ENCODE peak calls at places on chromosome 1, in five cellular contexts. One of them, this sample, is unnamed.

GRCh38 chr1:174800221-174800791 is 199.4 kb upstream of the CACYBP start:
- DNase-seq in tibial nerve: peak
- DNase-seq in neural crest cell: no peak
- DNase-seq in skeletal muscle cell: no peak
- DNase-seq in substantia nigra: peak
- DNase-seq in this sample: peak

GRCh38 chr1:30384286-30385245 is 338.8 kb downstream of the MATN1 start:
- DNase-seq in tibial nerve: no peak
- DNase-seq in neural crest cell: no peak
- DNase-seq in skeletal muscle cell: no peak
- DNase-seq in substantia nigra: no peak
- DNase-seq in this sample: no peak

GRCh38 chr1:236163460-236164153 is 21.3 kb downstream of the GPR137B start:
- DNase-seq in tibial nerve: no peak
- DNase-seq in neural crest cell: no peak
- DNase-seq in skeletal muscle cell: no peak
- DNase-seq in substantia nigra: no peak
- DNase-seq in this sample: no peak

GRCh38 chr1:27592600-27593340 is 11.2 kb downstream of the AHDC1 start:
- DNase-seq in tibial nerve: no peak
- DNase-seq in neural crest cell: no peak
- DNase-seq in skeletal muscle cell: no peak
- DNase-seq in substantia nigra: no peak
- DNase-seq in this sample: no peak

GRCh38 chr1:64302971-64303370 is 99.5 kb downstream of the UBE2U start:
- DNase-seq in tibial nerve: no peak
- DNase-seq in neural crest cell: no peak
- DNase-seq in skeletal muscle cell: no peak
- DNase-seq in substantia nigra: no peak
- DNase-seq in this sample: no peak

GRCh38 chr1:147699686-147700041 is 29.3 kb upstream of the ACP6 start:
- DNase-seq in tibial nerve: no peak
- DNase-seq in neural crest cell: no peak
- DNase-seq in skeletal muscle cell: no peak
- DNase-seq in substantia nigra: no peak
- DNase-seq in this sample: no peak

GRCh38 chr1:1004780-1005697 is 5.1 kb upstream of the HES4 start:
- DNase-seq in tibial nerve: no peak
- DNase-seq in neural crest cell: no peak
- DNase-seq in skeletal muscle cell: no peak
- DNase-seq in substantia nigra: no peak
- DNase-seq in this sample: no peak

GRCh38 chr1:53512807-53513755 is 53.9 kb downstream of the DMRTB1 start:
- DNase-seq in tibial nerve: no peak
- DNase-seq in neural crest cell: no peak
- DNase-seq in skeletal muscle cell: no peak
- DNase-seq in substantia nigra: no peak
- DNase-seq in this sample: no peak

GRCh38 chr1:235416662-235417049 is 49.4 kb downstream of the TBCE start:
- DNase-seq in tibial nerve: no peak
- DNase-seq in neural crest cell: no peak
- DNase-seq in skeletal muscle cell: no peak
- DNase-seq in substantia nigra: no peak
- DNase-seq in this sample: no peak

GRCh38 chr1:212366901-212367300 is 47.8 kb downstream of the PACC1 start:
- DNase-seq in tibial nerve: no peak
- DNase-seq in neural crest cell: no peak
- DNase-seq in skeletal muscle cell: no peak
- DNase-seq in substantia nigra: no peak
- DNase-seq in this sample: no peak

GRCh38 chr1:184296466-184297243 is 90.2 kb upstream of the C1orf21 start:
- DNase-seq in tibial nerve: peak
- DNase-seq in neural crest cell: no peak
- DNase-seq in skeletal muscle cell: peak
- DNase-seq in substantia nigra: peak
- DNase-seq in this sample: peak

GRCh38 chr1:25649041-25649440 is 32.5 kb downstream of the MAN1C1 start:
- DNase-seq in tibial nerve: no peak
- DNase-seq in neural crest cell: no peak
- DNase-seq in skeletal muscle cell: no peak
- DNase-seq in substantia nigra: no peak
- DNase-seq in this sample: no peak

GRCh38 chr1:68378296-68379084 is 71.3 kb downstream of the RPE65 start:
- DNase-seq in tibial nerve: no peak
- DNase-seq in neural crest cell: no peak
- DNase-seq in skeletal muscle cell: no peak
- DNase-seq in substantia nigra: no peak
- DNase-seq in this sample: no peak

GRCh38 chr1:204974326-204974725 is 68.7 kb upstream of the CNTN2 start:
- DNase-seq in tibial nerve: no peak
- DNase-seq in neural crest cell: no peak
- DNase-seq in skeletal muscle cell: no peak
- DNase-seq in substantia nigra: no peak
- DNase-seq in this sample: no peak

GRCh38 chr1:40703316-40703715 is 11.8 kb downstream of the NFYC start:
- DNase-seq in tibial nerve: no peak
- DNase-seq in neural crest cell: no peak
- DNase-seq in skeletal muscle cell: peak
- DNase-seq in substantia nigra: no peak
- DNase-seq in this sample: no peak